ENCODE peak calls at places on chromosome 9, in four cellular contexts. P, L, Q and W are unnamed samples.

GRCh38 chr9:126592461-126592860 is 21.3 kb upstream of the LMX1B start:
- DNase-seq in P (no peak), L (no peak), Q (no peak), W (no peak)

GRCh38 chr9:14524881-14525515 is 168.2 kb downstream of the ZDHHC21 start:
- DNase-seq in P (no peak), L (no peak), Q (no peak), W (no peak)

GRCh38 chr9:36738318-36738975 is 165.8 kb downstream of the MELK start:
- DNase-seq in P (no peak), L (peak), Q (no peak), W (no peak)

GRCh38 chr9:18268381-18268780 is 205.6 kb upstream of the ADAMTSL1 start:
- DNase-seq in P (no peak), L (no peak), Q (no peak), W (no peak)

GRCh38 chr9:24381205-24381604 is 164.5 kb downstream of the IZUMO3 start:
- DNase-seq in P (no peak), L (no peak), Q (no peak), W (no peak)

GRCh38 chr9:72952394-72952720 is 496 bp downstream of the ALDH1A1 start:
- DNase-seq in P (no peak), L (no peak), Q (no peak), W (no peak)

GRCh38 chr9:29439961-29440360 is 1866.7 kb upstream of the C9orf72 start:
- DNase-seq in P (no peak), L (no peak), Q (no peak), W (no peak)

GRCh38 chr9:5144217-5144616 is 41.2 kb downstream of the INSL6 start:
- DNase-seq in P (no peak), L (no peak), Q (no peak), W (no peak)

GRCh38 chr9:128653941-128654340 is 2.7 kb downstream of the DYNC2I2 start:
- DNase-seq in P (no peak), L (no peak), Q (no peak), W (no peak)

GRCh38 chr9:16252631-16253030 is 617.8 kb downstream of the BNC2 start:
- DNase-seq in P (no peak), L (no peak), Q (no peak), W (no peak)

GRCh38 chr9:101354765-101355708 is 29.8 kb downstream of the BAAT start:
- DNase-seq in P (no peak), L (no peak), Q (no peak), W (no peak)

GRCh38 chr9:3244963-3245653 is 280.7 kb downstream of the RFX3 start:
- DNase-seq in P (no peak), L (no peak), Q (no peak), W (no peak)

GRCh38 chr9:72633966-72634365 is 112.6 kb downstream of the TMC1 start:
- DNase-seq in P (no peak), L (no peak), Q (no peak), W (no peak)

GRCh38 chr9:92610470-92611420 is 59.2 kb downstream of the IPPK start:
- DNase-seq in P (peak), L (no peak), Q (no peak), W (no peak)

GRCh38 chr9:82781965-82782392 is 281.0 kb downstream of the RASEF start:
- DNase-seq in P (no peak), L (no peak), Q (no peak), W (no peak)

GRCh38 chr9:69905291-69905690 is 84.7 kb downstream of the CFAP95 start:
- DNase-seq in P (no peak), L (no peak), Q (no peak), W (no peak)

GRCh38 chr9:129938291-129938979 is 103.2 kb downstream of the USP20 start:
- DNase-seq in P (no peak), L (no peak), Q (no peak), W (no peak)

DNA sequence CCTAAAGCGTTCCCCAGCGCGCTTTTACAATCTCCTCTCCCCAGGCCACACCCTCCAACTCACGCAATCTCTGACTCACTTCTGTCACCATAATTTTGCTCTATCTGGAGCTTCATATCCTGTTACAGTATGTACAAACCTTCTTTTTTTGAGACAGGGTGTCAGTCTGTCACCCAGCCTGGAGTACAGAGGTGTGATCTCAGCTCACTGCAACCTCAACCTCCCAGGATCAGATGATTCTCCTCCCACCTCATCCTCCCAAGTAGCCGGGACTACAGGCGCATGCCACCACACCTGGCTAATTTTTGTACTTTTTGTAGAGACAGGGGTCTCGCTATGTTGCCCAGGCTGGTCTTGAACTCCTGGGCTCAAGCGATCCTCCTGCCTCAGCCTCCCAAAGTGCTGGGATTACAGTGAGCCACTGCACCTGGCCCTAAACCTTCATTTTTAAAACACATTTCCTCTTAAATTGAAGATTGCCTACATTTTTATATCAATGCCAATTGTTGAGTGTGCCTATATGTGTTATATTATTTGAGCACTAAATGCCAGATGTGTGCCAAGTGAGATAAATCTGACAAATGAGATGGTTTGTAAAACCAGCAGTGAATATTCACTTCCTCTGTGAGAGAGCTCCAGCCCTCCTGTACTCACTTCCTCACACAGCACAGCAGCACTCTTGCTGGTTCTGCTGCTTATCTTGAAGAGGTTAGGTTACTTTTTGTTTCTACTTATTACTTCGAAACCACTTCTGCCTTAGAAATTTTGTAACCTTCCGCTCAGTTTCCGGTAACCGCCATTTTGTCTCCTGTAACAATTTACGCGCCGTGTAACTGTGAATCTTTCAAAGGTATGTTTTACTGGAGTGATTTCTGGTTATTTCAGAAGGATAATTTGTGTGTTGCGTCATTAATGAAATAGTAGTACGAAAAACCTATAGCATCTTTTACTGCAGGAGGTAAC is 57.9 kb downstream of the DOCK8 start:
- DNase-seq in P (no peak), L (no peak), Q (peak), W (no peak)
- TF ChIP-seq POLR2A in P (no peak), L (no peak), Q (peak), W (no peak)

DNA sequence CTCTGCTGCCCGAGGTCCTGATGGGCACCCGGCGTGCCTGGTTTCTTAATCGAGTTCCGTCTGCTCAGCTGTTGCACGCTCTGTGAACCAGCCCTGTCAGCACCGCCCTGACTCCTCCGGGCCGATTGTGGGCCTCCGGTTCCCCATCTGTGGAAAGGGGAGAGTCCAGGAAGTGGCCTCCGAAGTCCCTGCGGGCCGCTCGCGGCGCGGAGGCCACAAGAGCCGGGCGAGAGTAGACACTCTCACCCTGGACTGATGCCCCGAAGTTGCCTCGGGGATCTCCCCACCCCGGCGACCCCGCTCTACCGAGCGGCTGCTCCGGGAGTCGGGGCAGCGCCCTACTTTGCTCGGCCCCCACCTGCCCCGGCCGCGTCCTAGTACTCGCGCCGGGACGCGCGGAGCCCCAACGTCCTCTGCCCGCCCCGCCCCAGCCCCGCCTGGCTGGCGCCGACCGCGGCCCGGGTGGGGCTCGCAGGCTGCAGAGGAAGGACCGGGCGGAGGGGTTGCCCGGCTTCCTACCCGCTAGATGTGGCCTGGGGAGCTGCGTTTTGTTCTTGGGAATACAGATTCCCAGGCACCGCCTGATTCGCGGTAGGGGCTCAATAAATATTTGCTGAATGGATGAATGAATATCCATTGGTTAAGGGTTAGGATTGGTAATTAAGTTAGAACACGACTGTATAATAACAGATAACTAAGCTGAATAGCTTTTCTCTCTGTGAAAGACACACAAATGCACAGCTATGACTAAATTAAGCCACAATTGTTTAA is 935 bp upstream of the ZNF367 start:
- DNase-seq in P (peak), L (peak), Q (peak), W (no peak)
- TF ChIP-seq POLR2A in P (no peak), L (peak), Q (no peak), W (no peak)

GRCh38 chr9:114370985-114371335 is 16.8 kb downstream of the AKNA start:
- DNase-seq in P (no peak), L (no peak), Q (peak), W (no peak)
- TF ChIP-seq POLR2A in P (no peak), L (no peak), Q (no peak), W (no peak)

DNA sequence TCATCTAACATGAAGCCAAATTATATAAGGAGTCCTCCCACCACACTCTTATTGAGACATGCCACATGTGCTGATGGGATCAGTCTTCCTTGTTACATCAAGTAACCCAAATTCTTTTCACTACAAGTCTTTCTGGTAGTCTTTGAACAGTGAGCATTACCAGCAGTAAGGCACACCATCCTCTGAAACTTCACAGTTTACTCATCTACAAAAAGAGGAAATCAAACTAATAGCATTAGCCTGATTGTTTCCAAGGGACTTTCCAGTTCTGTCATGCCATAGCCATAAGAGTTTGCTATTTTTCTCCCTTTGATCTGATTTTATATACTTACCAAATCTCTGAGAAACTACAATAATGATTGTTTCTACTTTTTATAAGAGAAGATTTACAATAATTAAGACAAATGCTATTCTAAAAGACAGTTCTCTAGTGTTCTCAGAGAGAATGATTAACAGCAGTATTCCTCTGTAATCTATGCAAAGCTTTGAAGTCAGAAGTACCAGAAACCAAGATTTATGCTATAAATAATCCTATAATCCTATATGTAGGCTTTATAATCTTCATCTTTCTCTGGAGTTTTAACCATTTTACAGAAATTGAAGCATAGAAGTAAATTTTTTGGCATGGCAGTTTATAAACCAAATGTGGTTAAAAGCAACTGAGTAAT is 166.2 kb upstream of the ACO1 start:
- DNase-seq in P (no peak), L (no peak), Q (no peak), W (no peak)
- TF ChIP-seq POLR2A in P (no peak), L (no peak), Q (no peak), W (no peak)

GRCh38 chr9:68740561-68740960 is 35.5 kb downstream of the PIP5K1B start:
- DNase-seq in P (no peak), L (no peak), Q (no peak), W (no peak)
- TF ChIP-seq POLR2A in P (no peak), L (no peak), Q (no peak), W (no peak)

GRCh38 chr9:136341769-136342168 is 14.4 kb downstream of the GPSM1 start:
- DNase-seq in P (no peak), L (no peak), Q (no peak), W (no peak)
- TF ChIP-seq POLR2A in P (no peak), L (no peak), Q (no peak), W (no peak)

DNA sequence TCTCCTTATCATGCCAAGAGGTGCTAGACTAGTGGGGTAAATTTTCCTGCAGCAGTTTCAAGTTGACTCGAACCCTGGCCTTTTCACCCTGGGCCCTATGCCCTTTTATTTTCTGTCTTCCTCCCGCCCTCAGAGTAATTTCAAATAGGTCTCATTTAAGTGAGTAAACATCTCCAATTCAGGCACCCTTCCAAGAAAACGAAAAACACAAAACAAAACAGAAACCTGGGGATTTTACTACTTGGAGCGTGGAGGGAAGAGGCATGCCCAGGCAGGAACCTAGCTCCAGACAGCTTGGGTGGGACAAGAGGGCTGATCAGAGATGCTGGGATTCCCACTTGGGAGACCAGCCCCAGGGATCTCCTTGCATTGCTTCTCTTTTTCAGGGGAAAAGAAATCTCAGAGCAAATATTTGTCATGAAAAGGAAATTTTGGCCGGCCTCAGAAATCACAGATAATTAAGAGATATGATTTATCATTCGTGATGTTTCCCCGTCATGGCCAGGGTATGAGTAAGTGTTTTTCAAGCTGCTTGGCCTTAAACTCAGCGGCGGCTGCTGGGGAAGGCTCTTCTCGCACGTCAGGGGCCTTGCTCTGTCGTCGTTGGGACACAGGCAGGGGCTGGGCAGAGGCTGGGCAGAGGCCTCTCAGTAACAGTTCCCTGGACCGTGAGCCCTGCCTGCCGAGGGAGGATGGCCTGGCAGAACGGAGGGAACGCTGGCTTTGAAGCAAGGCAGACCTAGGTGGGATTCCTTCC is 248.6 kb upstream of the KLF4 start:
- DNase-seq in P (peak), L (no peak), Q (no peak), W (peak)
- TF ChIP-seq POLR2A in P (no peak), L (no peak), Q (no peak), W (no peak)

DNA sequence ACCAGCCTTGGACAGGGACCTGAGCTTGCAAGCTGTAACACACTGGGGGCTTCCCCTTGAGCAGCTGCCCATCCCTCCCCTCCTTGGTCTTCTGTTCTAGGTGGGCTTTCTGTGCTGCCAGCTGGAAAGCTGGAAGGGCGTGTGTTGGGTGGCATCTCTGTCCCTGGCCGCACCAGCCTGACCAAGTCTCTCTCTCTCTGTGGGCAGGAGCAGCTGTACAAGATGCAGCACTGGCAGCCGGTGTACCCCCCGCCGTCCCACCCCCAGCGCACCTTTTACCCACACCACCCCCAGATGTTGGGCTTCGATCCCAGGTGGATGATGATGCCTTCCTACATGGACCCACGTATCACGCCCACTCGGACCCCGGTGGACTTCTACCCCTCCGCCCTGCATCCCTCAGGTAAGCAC is 32.1 kb upstream of the POMT1 start:
- DNase-seq in P (no peak), L (no peak), Q (peak), W (no peak)
- TF ChIP-seq POLR2A in P (no peak), L (no peak), Q (no peak), W (no peak)